ENCODE peak calls at places on chromosome 20, in seven cellular contexts. One of them, this sample, is unnamed.

GRCh38 chr20:33767100-33767499 is 35.3 kb downstream of the ZNF341 start:
- DNase-seq in lung: no peak
- DNase-seq in neuronal stem cell: no peak
- DNase-seq in breast epithelium: no peak
- DNase-seq in neural progenitor cell: no peak
- DNase-seq in CD4-positive, alpha-beta memory T cell: no peak
- DNase-seq in hepatocyte: no peak
- DNase-seq in this sample: no peak

GRCh38 chr20:47263080-47263479 is 93.4 kb downstream of the ZMYND8 start:
- DNase-seq in lung: no peak
- DNase-seq in neuronal stem cell: no peak
- DNase-seq in breast epithelium: no peak
- DNase-seq in neural progenitor cell: no peak
- DNase-seq in CD4-positive, alpha-beta memory T cell: no peak
- DNase-seq in hepatocyte: no peak
- DNase-seq in this sample: no peak

GRCh38 chr20:58557713-58558335 is 42.6 kb upstream of the APCDD1L start:
- DNase-seq in lung: no peak
- DNase-seq in neuronal stem cell: no peak
- DNase-seq in breast epithelium: no peak
- DNase-seq in neural progenitor cell: no peak
- DNase-seq in CD4-positive, alpha-beta memory T cell: no peak
- DNase-seq in hepatocyte: no peak
- DNase-seq in this sample: no peak

GRCh38 chr20:46568570-46569129 is 18.2 kb upstream of the OCSTAMP start:
- DNase-seq in lung: peak
- DNase-seq in neuronal stem cell: no peak
- DNase-seq in breast epithelium: peak
- DNase-seq in neural progenitor cell: no peak
- DNase-seq in CD4-positive, alpha-beta memory T cell: no peak
- DNase-seq in hepatocyte: peak
- DNase-seq in this sample: peak

GRCh38 chr20:47531468-47531867 is 29.8 kb downstream of the NCOA3 start:
- DNase-seq in lung: no peak
- DNase-seq in neuronal stem cell: no peak
- DNase-seq in breast epithelium: no peak
- DNase-seq in neural progenitor cell: no peak
- DNase-seq in CD4-positive, alpha-beta memory T cell: no peak
- DNase-seq in hepatocyte: no peak
- DNase-seq in this sample: no peak

GRCh38 chr20:39874049-39874893 is 814.8 kb downstream of the MAFB start:
- DNase-seq in lung: peak
- DNase-seq in neuronal stem cell: peak
- DNase-seq in breast epithelium: peak
- DNase-seq in neural progenitor cell: peak
- DNase-seq in CD4-positive, alpha-beta memory T cell: no peak
- DNase-seq in hepatocyte: peak
- DNase-seq in this sample: peak

GRCh38 chr20:3998998-3999397 is 16.4 kb downstream of the RNF24 start:
- DNase-seq in lung: no peak
- DNase-seq in neuronal stem cell: no peak
- DNase-seq in breast epithelium: no peak
- DNase-seq in neural progenitor cell: no peak
- DNase-seq in CD4-positive, alpha-beta memory T cell: no peak
- DNase-seq in hepatocyte: no peak
- DNase-seq in this sample: no peak

GRCh38 chr20:2889209-2889608 is 15.9 kb downstream of the PTPRA start:
- DNase-seq in lung: no peak
- DNase-seq in neuronal stem cell: no peak
- DNase-seq in breast epithelium: no peak
- DNase-seq in neural progenitor cell: no peak
- DNase-seq in CD4-positive, alpha-beta memory T cell: no peak
- DNase-seq in hepatocyte: no peak
- DNase-seq in this sample: no peak

GRCh38 chr20:10922941-10923340 is 249.1 kb upstream of the JAG1 start:
- DNase-seq in lung: no peak
- DNase-seq in neuronal stem cell: no peak
- DNase-seq in breast epithelium: no peak
- DNase-seq in neural progenitor cell: no peak
- DNase-seq in CD4-positive, alpha-beta memory T cell: no peak
- DNase-seq in hepatocyte: peak
- DNase-seq in this sample: no peak

DNA sequence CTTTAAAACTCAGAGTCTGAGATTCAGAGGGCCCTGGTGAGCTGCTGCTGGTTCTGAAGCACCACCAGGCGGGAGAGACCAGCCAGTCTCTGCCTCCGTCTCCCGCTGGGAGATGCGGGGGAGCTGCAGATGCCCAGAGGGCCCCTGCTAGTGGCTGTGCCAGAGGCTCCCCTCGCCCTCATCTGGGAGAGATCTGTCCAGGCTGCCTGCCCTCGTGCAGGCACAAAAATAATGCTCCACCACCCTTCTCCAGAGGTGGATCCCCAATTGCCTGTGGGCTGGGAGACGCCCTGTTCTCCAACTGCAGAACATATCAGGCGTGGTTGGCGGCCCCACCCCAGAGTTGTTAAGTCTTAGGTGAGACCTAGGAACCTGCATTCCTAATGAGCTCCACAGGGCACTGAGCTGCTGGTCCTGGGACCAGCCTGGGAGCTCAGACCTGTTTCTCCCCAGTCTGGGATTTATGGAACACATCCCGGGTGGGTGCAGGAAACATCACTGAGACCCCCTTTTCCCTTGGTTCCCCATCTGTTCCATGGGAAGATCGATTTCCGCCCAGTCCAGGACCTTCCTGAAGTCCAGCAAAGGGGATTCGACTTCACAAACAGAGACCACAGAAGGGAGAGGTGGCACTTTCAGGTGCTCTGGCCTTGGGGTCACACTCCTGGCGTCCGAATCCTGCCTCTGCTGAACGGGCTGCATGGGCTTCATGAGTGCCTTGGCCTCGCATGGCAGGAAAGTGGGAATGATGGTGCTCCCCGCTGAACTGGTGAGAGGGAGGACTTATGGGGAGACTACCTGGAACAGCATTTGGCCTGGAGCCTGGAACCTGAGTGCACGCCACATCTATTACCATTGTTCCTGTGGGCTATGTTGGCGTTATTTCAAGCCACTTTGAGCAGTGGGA is 296.5 kb downstream of the TAF4 start:
- DNase-seq in lung: no peak
- DNase-seq in neuronal stem cell: no peak
- DNase-seq in breast epithelium: no peak
- DNase-seq in neural progenitor cell: no peak
- DNase-seq in CD4-positive, alpha-beta memory T cell: no peak
- DNase-seq in hepatocyte: no peak
- DNase-seq in this sample: no peak
- H3K27ac ChIP-seq in lung: no peak
- H3K27ac ChIP-seq in neuronal stem cell: no peak
- H3K27ac ChIP-seq in breast epithelium: no peak
- H3K27ac ChIP-seq in neural progenitor cell: no peak
- H3K27ac ChIP-seq in CD4-positive, alpha-beta memory T cell: no peak
- H3K27ac ChIP-seq in hepatocyte: no peak
- H3K27ac ChIP-seq in this sample: no peak

GRCh38 chr20:53278555-53278954 is 306.4 kb downstream of the TSHZ2 start:
- DNase-seq in lung: no peak
- DNase-seq in neuronal stem cell: no peak
- DNase-seq in breast epithelium: no peak
- DNase-seq in neural progenitor cell: no peak
- DNase-seq in CD4-positive, alpha-beta memory T cell: no peak
- DNase-seq in hepatocyte: no peak
- DNase-seq in this sample: no peak

GRCh38 chr20:53274365-53274764 is 302.2 kb downstream of the TSHZ2 start:
- DNase-seq in lung: no peak
- DNase-seq in neuronal stem cell: no peak
- DNase-seq in breast epithelium: no peak
- DNase-seq in neural progenitor cell: no peak
- DNase-seq in CD4-positive, alpha-beta memory T cell: no peak
- DNase-seq in hepatocyte: no peak
- DNase-seq in this sample: no peak

GRCh38 chr20:53274807-53275206 is 302.6 kb downstream of the TSHZ2 start:
- DNase-seq in lung: no peak
- DNase-seq in neuronal stem cell: no peak
- DNase-seq in breast epithelium: no peak
- DNase-seq in neural progenitor cell: no peak
- DNase-seq in CD4-positive, alpha-beta memory T cell: no peak
- DNase-seq in hepatocyte: no peak
- DNase-seq in this sample: no peak

GRCh38 chr20:53279735-53280134 is 307.6 kb downstream of the TSHZ2 start:
- DNase-seq in lung: no peak
- DNase-seq in neuronal stem cell: no peak
- DNase-seq in breast epithelium: no peak
- DNase-seq in neural progenitor cell: no peak
- DNase-seq in CD4-positive, alpha-beta memory T cell: no peak
- DNase-seq in hepatocyte: no peak
- DNase-seq in this sample: no peak

DNA sequence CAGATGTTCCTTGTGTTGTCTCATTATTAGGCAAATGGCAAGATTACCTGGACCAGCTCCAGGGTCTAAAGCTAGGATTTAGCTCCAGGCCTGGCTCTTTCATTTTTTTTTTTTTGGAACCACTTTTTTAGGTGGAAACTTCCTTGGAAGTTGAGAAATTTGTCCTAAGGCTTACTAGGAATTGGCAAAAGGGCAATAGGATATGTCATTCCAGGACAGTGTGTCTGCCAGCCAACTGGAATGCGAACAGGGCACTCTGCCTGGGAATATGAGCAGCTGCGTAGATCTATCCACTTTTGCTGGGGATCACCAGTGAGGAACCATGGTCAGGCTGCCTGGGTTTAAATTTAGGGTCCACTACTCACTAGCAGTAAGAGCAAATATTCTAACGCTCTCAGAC is 304.0 kb downstream of the TSHZ2 start:
- DNase-seq in lung: no peak
- DNase-seq in neuronal stem cell: no peak
- DNase-seq in breast epithelium: peak
- DNase-seq in neural progenitor cell: no peak
- DNase-seq in CD4-positive, alpha-beta memory T cell: no peak
- DNase-seq in hepatocyte: no peak
- DNase-seq in this sample: no peak
- H3K27ac ChIP-seq in lung: no peak
- H3K27ac ChIP-seq in neuronal stem cell: no peak
- H3K27ac ChIP-seq in breast epithelium: no peak
- H3K27ac ChIP-seq in neural progenitor cell: no peak
- H3K27ac ChIP-seq in CD4-positive, alpha-beta memory T cell: no peak
- H3K27ac ChIP-seq in hepatocyte: no peak
- H3K27ac ChIP-seq in this sample: no peak

DNA sequence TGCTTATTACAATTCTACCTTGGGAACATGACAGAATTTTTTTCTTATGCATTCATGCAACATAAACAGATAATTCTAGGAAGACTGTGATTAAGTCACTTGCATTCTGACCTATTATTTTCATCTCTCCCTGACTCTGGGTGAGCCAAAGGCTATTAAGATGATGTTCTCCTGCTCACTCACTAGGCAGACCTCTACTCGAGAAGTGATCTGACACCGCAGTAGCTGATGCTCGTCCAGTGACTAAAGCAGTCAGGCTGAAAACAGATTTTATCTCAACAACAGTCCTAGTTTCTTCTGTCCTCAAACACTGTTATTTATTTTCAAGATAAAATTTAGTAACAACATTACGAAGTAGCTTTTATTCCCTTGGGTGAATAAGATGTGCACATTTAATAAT is 17.3 kb downstream of the NAA20 start:
- DNase-seq in lung: no peak
- DNase-seq in neuronal stem cell: no peak
- DNase-seq in breast epithelium: no peak
- DNase-seq in neural progenitor cell: no peak
- DNase-seq in CD4-positive, alpha-beta memory T cell: no peak
- DNase-seq in hepatocyte: no peak
- DNase-seq in this sample: no peak
- H3K27ac ChIP-seq in lung: no peak
- H3K27ac ChIP-seq in neuronal stem cell: no peak
- H3K27ac ChIP-seq in breast epithelium: no peak
- H3K27ac ChIP-seq in neural progenitor cell: no peak
- H3K27ac ChIP-seq in CD4-positive, alpha-beta memory T cell: no peak
- H3K27ac ChIP-seq in hepatocyte: no peak
- H3K27ac ChIP-seq in this sample: no peak

GRCh38 chr20:50854512-50855249 is 59.8 kb downstream of the BCAS4 start:
- DNase-seq in lung: no peak
- DNase-seq in neuronal stem cell: no peak
- DNase-seq in breast epithelium: no peak
- DNase-seq in neural progenitor cell: no peak
- DNase-seq in CD4-positive, alpha-beta memory T cell: no peak
- DNase-seq in hepatocyte: no peak
- DNase-seq in this sample: no peak

GRCh38 chr20:50857348-50857747 is 62.5 kb downstream of the BCAS4 start:
- DNase-seq in lung: no peak
- DNase-seq in neuronal stem cell: no peak
- DNase-seq in breast epithelium: no peak
- DNase-seq in neural progenitor cell: no peak
- DNase-seq in CD4-positive, alpha-beta memory T cell: no peak
- DNase-seq in hepatocyte: no peak
- DNase-seq in this sample: no peak

GRCh38 chr20:50856475-50857041 is 61.7 kb downstream of the BCAS4 start:
- DNase-seq in lung: no peak
- DNase-seq in neuronal stem cell: no peak
- DNase-seq in breast epithelium: no peak
- DNase-seq in neural progenitor cell: no peak
- DNase-seq in CD4-positive, alpha-beta memory T cell: no peak
- DNase-seq in hepatocyte: no peak
- DNase-seq in this sample: no peak

GRCh38 chr20:50858525-50858924 is 63.7 kb downstream of the BCAS4 start:
- DNase-seq in lung: no peak
- DNase-seq in neuronal stem cell: no peak
- DNase-seq in breast epithelium: no peak
- DNase-seq in neural progenitor cell: no peak
- DNase-seq in CD4-positive, alpha-beta memory T cell: no peak
- DNase-seq in hepatocyte: no peak
- DNase-seq in this sample: no peak

DNA sequence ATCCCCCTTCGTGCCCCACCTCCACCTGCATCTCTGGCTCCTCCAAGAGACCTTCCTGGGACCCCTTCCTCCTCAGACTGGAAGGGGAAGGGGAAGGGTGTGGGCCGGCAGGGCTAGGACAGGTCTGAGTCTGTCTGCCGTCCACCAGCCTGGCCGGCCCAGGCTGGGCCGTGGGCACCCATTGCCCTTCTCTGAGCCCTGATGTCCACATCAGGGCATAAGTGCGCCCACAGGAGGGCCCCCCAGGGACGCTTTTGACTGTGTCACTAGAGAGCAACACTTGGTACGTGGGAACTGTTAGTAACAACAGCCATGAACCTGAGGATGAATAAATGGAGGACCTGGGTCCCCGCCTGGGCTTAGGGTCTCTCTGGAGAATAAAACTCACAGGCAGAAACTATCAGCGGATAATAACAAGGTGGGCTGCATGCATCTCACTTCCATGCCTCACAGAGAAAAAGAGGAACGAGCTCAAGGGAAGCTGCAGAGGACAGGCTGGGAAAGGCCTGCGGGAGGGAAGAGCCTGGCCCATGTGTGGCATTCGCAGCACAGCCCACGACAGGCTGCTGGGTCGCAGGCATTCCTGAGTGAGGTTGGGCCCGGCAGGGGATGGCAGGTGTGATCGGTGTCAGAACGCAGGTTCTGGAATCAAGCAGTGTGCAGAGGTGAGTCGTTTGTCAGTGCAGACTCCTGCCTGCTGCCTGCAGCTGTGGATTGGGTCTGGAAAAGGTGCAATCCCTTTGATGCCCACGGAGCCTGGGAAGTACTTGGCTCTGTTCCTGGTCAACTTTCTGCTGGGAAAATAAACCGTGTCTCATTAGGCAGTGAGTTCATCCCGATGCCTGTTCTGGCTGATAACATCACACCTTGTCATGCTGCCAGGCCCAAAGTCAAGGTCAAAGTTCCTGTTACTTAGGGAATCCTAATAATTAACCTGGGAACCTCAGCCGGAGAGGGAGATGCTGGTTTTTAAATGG is 60.9 kb downstream of the BCAS4 start:
- DNase-seq in lung: no peak
- DNase-seq in neuronal stem cell: no peak
- DNase-seq in breast epithelium: no peak
- DNase-seq in neural progenitor cell: no peak
- DNase-seq in CD4-positive, alpha-beta memory T cell: no peak
- DNase-seq in hepatocyte: peak
- DNase-seq in this sample: no peak
- H3K27ac ChIP-seq in lung: no peak
- H3K27ac ChIP-seq in neuronal stem cell: no peak
- H3K27ac ChIP-seq in breast epithelium: no peak
- H3K27ac ChIP-seq in neural progenitor cell: no peak
- H3K27ac ChIP-seq in CD4-positive, alpha-beta memory T cell: no peak
- H3K27ac ChIP-seq in hepatocyte: peak
- H3K27ac ChIP-seq in this sample: no peak